ENCODE peak calls at places on chromosome 3, in four cellular contexts. I is AG04450, X is fibroblast of mammary gland, M is OCI-LY7. H is an unnamed sample.

GRCh38 chr3:51706788-51707731 is at the start of gene GRM2:
- DNase-seq in X (peak; percentile 78), M (no peak), I (peak; percentile 38), H (peak; percentile 77)

GRCh38 chr3:66904336-66904735 is 93.8 kb upstream of the KBTBD8 start:
- DNase-seq in M (no peak), X (no peak), I (no peak), H (no peak)

GRCh38 chr3:41202834-41203345 is 3.6 kb downstream of the CTNNB1 start:
- DNase-seq in M (peak; percentile 17), I (no peak), X (peak; percentile 72), H (no peak)

GRCh38 chr3:30527720-30528119 is 78.7 kb upstream of the TGFBR2 start:
- DNase-seq in X (no peak), I (no peak), M (no peak), H (no peak)

GRCh38 chr3:5162102-5162501 is 25.4 kb upstream of the EDEM1 start:
- DNase-seq in I (peak; percentile 42), X (peak; percentile 42), M (no peak), H (no peak)

GRCh38 chr3:57158813-57159678 is 6.1 kb downstream of the IL17RD start:
- DNase-seq in M (peak; percentile 28), I (no peak), X (no peak), H (no peak)

GRCh38 chr3:194404365-194405140 is 5.5 kb upstream of the GP5 start:
- DNase-seq in X (peak; percentile 65), M (peak; percentile 62), I (no peak), H (no peak)

GRCh38 chr3:146817705-146818104 is 212.6 kb upstream of the PLSCR5 start:
- DNase-seq in M (no peak), X (peak; percentile 51), I (no peak), H (no peak)

GRCh38 chr3:131470377-131470776 is 32.4 kb downstream of the MRPL3 start:
- DNase-seq in I (no peak), M (no peak), X (no peak), H (no peak)

GRCh38 chr3:5295191-5295690 is 107.7 kb downstream of the EDEM1 start:
- DNase-seq in M (no peak), I (no peak), X (no peak), H (no peak)

GRCh38 chr3:88742674-88743507 is 364.5 kb upstream of the EPHA3 start:
- DNase-seq in M (no peak), X (no peak), I (no peak), H (no peak)

GRCh38 chr3:18237251-18238005 is 187.7 kb downstream of the SATB1 start:
- DNase-seq in I (no peak), M (no peak), X (peak; percentile 73), H (no peak)

GRCh38 chr3:36678216-36679013 is 85.9 kb downstream of the DCLK3 start:
- DNase-seq in X (peak; percentile 65), M (no peak), I (no peak), H (no peak)

GRCh38 chr3:56966509-56966908 is 94.0 kb upstream of the SPATA12 start:
- DNase-seq in I (no peak), M (no peak), X (no peak), H (no peak)

GRCh38 chr3:161851941-161852566 is 355.4 kb downstream of the OTOL1 start:
- DNase-seq in X (peak; percentile 59), M (peak; percentile 32), I (peak; percentile 4), H (no peak)

GRCh38 chr3:101849714-101850326 is 506 bp downstream of the NFKBIZ start:
- DNase-seq in I (no peak), X (no peak), M (peak; percentile 81), H (peak; percentile 95)

GRCh38 chr3:150348500-150348899 is 59.6 kb upstream of the TSC22D2 start:
- DNase-seq in X (peak; percentile 94), M (no peak), I (no peak), H (no peak)

GRCh38 chr3:102189564-102190339 is 245.1 kb upstream of the ZPLD1 start:
- DNase-seq in X (peak; percentile 44), M (no peak), I (no peak), H (no peak)

GRCh38 chr3:44885618-44886017 is 11.2 kb downstream of the TGM4 start:
- DNase-seq in X (peak; percentile 97), M (no peak), I (peak; percentile 80), H (no peak)

GRCh38 chr3:86973440-86973839 is 17.5 kb downstream of the VGLL3 start:
- DNase-seq in M (no peak), I (no peak), X (peak; percentile 99), H (no peak)

GRCh38 chr3:101631397-101631796 is 45.5 kb downstream of the ZBTB11 start:
- DNase-seq in X (no peak), I (no peak), M (no peak), H (no peak)

GRCh38 chr3:127672429-127673190 is at the start of gene ABTB1:
- DNase-seq in M (peak; percentile 90), X (peak; percentile 58), I (no peak), H (peak; percentile 99)

GRCh38 chr3:24734019-24734418 is 239.4 kb upstream of the THRB start:
- DNase-seq in M (no peak), I (no peak), X (no peak), H (no peak)

GRCh38 chr3:188544012-188544411 is 390.1 kb downstream of the LPP start:
- DNase-seq in X (no peak), M (no peak), I (no peak), H (no peak)

GRCh38 chr3:197460002-197460401 is 95.8 kb downstream of the BDH1 start:
- DNase-seq in X (no peak), M (no peak), I (no peak), H (peak; percentile 43)

GRCh38 chr3:195072916-195073564 is 197.9 kb downstream of the XXYLT1 start:
- DNase-seq in M (no peak), X (no peak), I (no peak), H (peak; percentile 59)

GRCh38 chr3:11476814-11477213 is 166.9 kb downstream of the VGLL4 start:
- DNase-seq in I (no peak), M (no peak), X (no peak), H (no peak)

GRCh38 chr3:188584162-188584529 is 430.2 kb downstream of the LPP start:
- DNase-seq in M (peak; percentile 14), I (no peak), X (peak; percentile 85), H (no peak)

GRCh38 chr3:8445861-8446260 is 55.8 kb upstream of the LMCD1 start:
- DNase-seq in I (peak; percentile 80), M (no peak), X (peak; percentile 99), H (no peak)

GRCh38 chr3:42631650-42632049 is 21.8 kb upstream of the ZBTB47 start:
- DNase-seq in X (no peak), I (no peak), M (no peak), H (no peak)

GRCh38 chr3:71881041-71881440 is 96.1 kb upstream of the PROK2 start:
- DNase-seq in I (no peak), M (no peak), X (no peak), H (no peak)

GRCh38 chr3:60992395-60992794 is 258.9 kb downstream of the FHIT start:
- DNase-seq in X (no peak), I (no peak), M (no peak), H (no peak)

GRCh38 chr3:105409364-105409763 is 42.7 kb downstream of the ALCAM start:
- DNase-seq in X (no peak), M (no peak), I (no peak), H (no peak)

GRCh38 chr3:170488802-170489201 is 70.1 kb downstream of the CLDN11 start:
- DNase-seq in X (peak; percentile 93), M (no peak), I (peak; percentile 51), H (no peak)

GRCh38 chr3:111112913-111113312 is 41.3 kb downstream of the NECTIN3 start:
- DNase-seq in X (peak; percentile 32), I (no peak), M (no peak), H (no peak)

GRCh38 chr3:33786565-33787327 is 11.7 kb upstream of the PDCD6IP start:
- DNase-seq in M (no peak), I (no peak), X (no peak), H (no peak)

GRCh38 chr3:111072016-111072891 is 638 bp downstream of the NECTIN3 start:
- DNase-seq in I (no peak), X (peak; percentile 40), M (no peak), H (peak; percentile 80)

DNA sequence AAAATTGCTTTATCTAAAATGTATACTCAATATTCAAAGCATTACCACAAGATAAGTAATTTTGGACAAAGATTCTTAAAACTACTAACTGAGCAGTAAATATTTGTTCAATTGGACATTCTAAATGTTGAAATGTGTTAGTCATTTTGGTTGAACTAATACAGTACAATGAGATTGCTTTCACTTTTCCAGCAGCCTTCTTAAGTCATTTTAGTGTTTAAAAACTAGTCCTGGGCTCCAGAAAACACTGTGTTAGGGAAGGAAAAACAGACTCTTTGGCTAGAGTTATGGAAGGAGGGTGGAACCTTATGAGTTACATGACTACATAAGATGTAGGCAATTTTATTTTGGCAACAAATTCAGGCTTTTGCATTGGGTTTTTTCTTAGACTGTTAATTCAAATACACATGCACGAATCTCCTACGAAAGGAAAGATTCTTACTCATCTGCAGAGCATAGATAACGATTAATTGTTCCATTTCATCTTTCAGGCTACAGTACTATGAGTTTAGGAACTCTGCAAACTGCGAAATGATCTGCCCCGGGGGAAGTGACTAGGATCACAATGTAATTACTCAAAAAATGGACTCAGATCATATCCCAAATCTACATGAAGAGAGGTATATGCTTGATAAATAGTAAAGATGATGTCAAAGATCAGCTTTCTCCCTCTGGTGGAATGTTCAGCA is 492.8 kb upstream of the MDFIC2 start:
- DNase-seq in M (no peak), X (peak; percentile 79), I (peak; percentile 34), H (no peak)
- TF ChIP-seq CTCF in M (no peak), X (peak; percentile 28), I (no peak), H (no peak)

GRCh38 chr3:178677961-178678360 is 141.7 kb downstream of the KCNMB2 start:
- DNase-seq in I (no peak), M (no peak), X (no peak), H (no peak)
- TF ChIP-seq CTCF in I (no peak), M (no peak), X (no peak), H (no peak)

GRCh38 chr3:22887664-22888291 is 315.3 kb upstream of the UBE2E2 start:
- DNase-seq in X (peak; percentile 56), M (peak; percentile 34), I (no peak), H (no peak)
- TF ChIP-seq CTCF in X (peak; percentile 71), M (peak; percentile 84), I (peak; percentile 59), H (no peak)

DNA sequence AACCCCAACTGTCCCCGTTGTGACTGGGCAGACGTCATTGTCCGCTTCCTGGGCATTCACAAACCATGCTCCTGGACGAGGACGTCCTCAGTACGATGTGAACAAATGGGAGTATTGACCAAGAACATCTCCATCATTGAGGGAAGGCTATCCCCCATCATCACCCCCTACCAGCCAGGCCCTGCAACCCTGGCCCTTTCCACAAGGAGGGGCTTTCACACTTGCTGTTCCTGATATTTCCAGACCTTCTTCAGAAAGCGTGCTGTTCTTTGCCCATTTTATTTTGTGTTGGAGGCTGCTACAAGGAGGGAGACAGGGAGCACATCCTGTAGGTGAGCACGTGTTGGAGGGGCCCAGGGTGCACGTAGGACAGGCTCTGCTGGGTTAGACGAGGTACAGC is 277.0 kb upstream of the LRRC3B start:
- DNase-seq in X (no peak), I (no peak), M (no peak), H (no peak)
- TF ChIP-seq CTCF in X (no peak), I (no peak), M (no peak), H (no peak)